ENCODE peak calls at places on chromosome 22, in four cellular contexts. O, S, A and B are unnamed samples.

GRCh38 chr22:48257690-48258065 is 1495.2 kb downstream of the TBC1D22A start:
- DNase-seq in O (no peak), S (no peak), A (peak; percentile 21), B (no peak)

GRCh38 chr22:33188316-33188715 is 130.1 kb upstream of the SYN3 start:
- DNase-seq in O (no peak), S (no peak), A (no peak), B (no peak)

GRCh38 chr22:39176067-39176621 is 23.7 kb upstream of the CBX7 start:
- DNase-seq in O (no peak), S (no peak), A (peak; percentile 78), B (no peak)

GRCh38 chr22:38240734-38241252 is 32.0 kb downstream of the TMEM184B start:
- DNase-seq in O (no peak), S (no peak), A (no peak), B (no peak)

GRCh38 chr22:50148991-50149721 is 21.4 kb upstream of the PANX2 start:
- DNase-seq in O (peak; percentile 92), S (peak; percentile 69), A (no peak), B (peak; percentile 61)

GRCh38 chr22:32561163-32561562 is 86.6 kb downstream of the FBXO7 start:
- DNase-seq in O (no peak), S (no peak), A (no peak), B (no peak)

GRCh38 chr22:31491218-31491962 is 1.7 kb upstream of the EIF4ENIF1 start:
- DNase-seq in O (no peak), S (no peak), A (no peak), B (no peak)

GRCh38 chr22:49589301-49589700 is 238.4 kb downstream of the BRD1 start:
- DNase-seq in O (no peak), S (no peak), A (no peak), B (no peak)

GRCh38 chr22:37549704-37550059 is 10.6 kb upstream of the CDC42EP1 start:
- DNase-seq in O (no peak), S (no peak), A (peak; percentile 70), B (no peak)

GRCh38 chr22:17120281-17120680 is 879 bp downstream of the TMEM121B start:
- DNase-seq in O (peak; percentile 88), S (no peak), A (no peak), B (peak; percentile 55)

GRCh38 chr22:50221410-50222300 is 20.8 kb downstream of the SELENOO start:
- DNase-seq in O (no peak), S (peak; percentile 28), A (no peak), B (no peak)

GRCh38 chr22:42022162-42022847 is 23.7 kb downstream of the WBP2NL start:
- DNase-seq in O (no peak), S (no peak), A (no peak), B (no peak)

GRCh38 chr22:30408388-30409101 is 11.7 kb downstream of the SEC14L2 start:
- DNase-seq in O (no peak), S (no peak), A (no peak), B (no peak)

GRCh38 chr22:33544707-33545106 is 375.6 kb downstream of the LARGE1 start:
- DNase-seq in O (no peak), S (no peak), A (no peak), B (no peak)

GRCh38 chr22:20853236-20853660 is 5.4 kb downstream of the PI4KA start:
- DNase-seq in O (no peak), S (no peak), A (no peak), B (no peak)
- H3K27ac ChIP-seq in O (no peak overlapping the region), S (no peak overlapping the region), A (no peak overlapping the region), B (peak overlapping the region; percentile 22)

GRCh38 chr22:44737414-44738346 is 14.7 kb upstream of the ARHGAP8 start:
- DNase-seq in O (peak; percentile 55), S (no peak), A (no peak), B (no peak)
- H3K27ac ChIP-seq in O (no peak overlapping the region), S (no peak overlapping the region), A (no peak overlapping the region), B (no peak overlapping the region)

DNA sequence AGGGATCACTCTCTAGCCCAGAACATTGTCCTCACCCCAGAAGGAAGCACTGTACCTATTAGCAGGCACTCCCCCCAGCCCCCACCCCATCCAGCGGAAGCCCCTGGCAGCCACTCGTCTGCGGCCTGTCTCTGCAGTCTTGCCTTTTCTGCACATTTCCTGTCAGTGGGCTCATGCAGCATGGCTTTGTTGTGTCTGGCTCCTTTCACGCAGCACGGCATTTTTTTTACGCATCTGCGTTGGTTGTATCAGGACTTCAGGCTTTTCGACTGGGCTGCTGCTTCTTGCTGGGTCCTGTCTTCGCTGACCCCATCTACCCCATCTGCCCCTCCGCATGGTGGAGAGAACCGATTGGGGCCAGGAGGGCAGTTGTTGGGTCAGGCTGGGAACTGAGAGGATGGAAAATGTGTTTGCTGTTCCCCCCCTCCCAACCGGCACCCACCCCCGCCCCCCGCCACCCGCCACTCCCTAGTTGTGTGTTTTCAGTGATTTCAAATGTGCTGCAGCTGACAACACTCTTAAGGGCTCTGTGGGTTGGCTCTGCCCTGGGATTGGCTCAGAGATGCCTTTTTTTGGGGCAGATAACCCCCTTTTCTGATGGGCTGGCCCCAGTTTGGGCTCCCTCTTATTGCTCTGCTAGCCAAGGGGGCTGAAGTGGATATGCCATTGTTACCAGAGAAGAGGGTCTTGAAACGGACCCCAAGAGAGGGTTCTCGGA is 110.0 kb downstream of the KIAA1671 start:
- DNase-seq in O (no peak), S (peak; percentile 91), A (no peak), B (peak; percentile 61)
- H3K27ac ChIP-seq in O (no peak overlapping the region), S (peak overlapping the region; percentile 16), A (no peak overlapping the region), B (no peak overlapping the region)

GRCh38 chr22:26606611-26607010 is 11.2 kb downstream of the CRYBB1 start:
- DNase-seq in O (no peak), S (no peak), A (no peak), B (no peak)
- H3K27ac ChIP-seq in O (no peak overlapping the region), S (no peak overlapping the region), A (no peak overlapping the region), B (no peak overlapping the region)

GRCh38 chr22:35505394-35506258 is 35.0 kb upstream of the RASD2 start:
- DNase-seq in O (no peak), S (no peak), A (no peak), B (no peak)
- H3K27ac ChIP-seq in O (no peak overlapping the region), S (no peak overlapping the region), A (no peak overlapping the region), B (no peak overlapping the region)

GRCh38 chr22:46116491-46116958 is 33.8 kb upstream of the PPARA start:
- DNase-seq in O (peak; percentile 97), S (peak; percentile 83), A (peak; percentile 96), B (peak; percentile 90)

GRCh38 chr22:46114518-46115387 is 35.6 kb upstream of the PPARA start:
- DNase-seq in O (no peak), S (no peak), A (peak; percentile 48), B (no peak)

GRCh38 chr22:46115755-46116490 is 34.4 kb upstream of the PPARA start:
- DNase-seq in O (no peak), S (no peak), A (peak; percentile 49), B (no peak)

GRCh38 chr22:46113910-46114517 is 36.3 kb upstream of the PPARA start:
- DNase-seq in O (no peak), S (no peak), A (peak; percentile 60), B (no peak)

DNA sequence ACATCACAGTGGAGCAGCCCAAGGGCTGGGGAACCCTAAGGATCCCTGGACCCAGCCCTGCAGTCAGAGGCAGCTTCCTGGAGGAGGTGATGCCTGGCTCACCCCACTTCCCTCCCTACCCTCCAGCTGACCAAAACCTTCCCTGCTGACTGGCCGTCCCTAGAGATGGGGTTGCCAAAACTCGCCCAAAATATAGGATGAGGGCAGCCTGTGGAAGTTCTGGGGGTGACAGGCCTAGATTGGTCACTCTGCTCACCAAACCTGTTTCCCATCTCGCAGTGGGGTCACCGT is 35.0 kb upstream of the PPARA start:
- DNase-seq in O (no peak), S (no peak), A (peak; percentile 46), B (no peak)
- H3K27ac ChIP-seq in O (peak overlapping the region; percentile 58), S (no peak overlapping the region), A (peak overlapping the region; percentile 100), B (no peak overlapping the region)

DNA sequence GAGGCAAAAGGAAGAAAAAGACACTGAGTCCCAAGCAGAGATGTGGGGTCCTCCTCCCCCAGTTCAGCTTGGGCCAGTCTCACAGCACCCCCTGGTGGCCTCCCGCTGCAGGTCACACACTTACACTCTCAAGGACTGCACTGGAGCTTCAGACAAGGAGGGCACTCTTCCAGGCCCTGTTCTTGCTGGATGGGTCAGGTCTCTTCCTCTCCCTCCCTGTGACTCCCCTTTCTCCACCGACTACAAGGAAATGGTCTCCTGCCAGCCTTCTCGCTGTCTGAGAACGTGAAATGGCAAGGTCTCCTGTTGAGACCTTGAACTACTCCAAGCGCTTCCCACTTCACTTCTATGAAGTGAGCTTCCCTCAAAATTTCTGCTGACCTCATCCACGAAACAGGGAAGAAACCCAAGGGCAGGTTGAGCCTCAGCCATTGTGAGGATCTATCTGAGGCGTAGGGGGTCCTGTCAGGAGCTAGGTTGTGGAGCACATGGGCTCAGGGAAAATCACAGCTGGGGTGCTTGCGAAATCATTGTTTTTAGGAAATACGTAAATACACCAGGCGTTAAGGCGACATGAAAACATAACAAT is 11.2 kb upstream of the IGLL1 start:
- DNase-seq in O (no peak), S (no peak), A (no peak), B (peak; percentile 33)
- H3K27ac ChIP-seq in O (no peak overlapping the region), S (no peak overlapping the region), A (no peak overlapping the region), B (no peak overlapping the region)

GRCh38 chr22:29344137-29344536 is 28.6 kb upstream of the RASL10A start:
- DNase-seq in O (peak; percentile 85), S (no peak), A (peak; percentile 80), B (no peak)

GRCh38 chr22:29341849-29342127 is 26.3 kb upstream of the RASL10A start:
- DNase-seq in O (no peak), S (no peak), A (no peak), B (no peak)

GRCh38 chr22:29342177-29342576 is 26.7 kb upstream of the RASL10A start:
- DNase-seq in O (no peak), S (no peak), A (no peak), B (no peak)

GRCh38 chr22:29342577-29343312 is 27.2 kb upstream of the RASL10A start:
- DNase-seq in O (no peak), S (no peak), A (no peak), B (no peak)

GRCh38 chr22:29343313-29343805 is 27.9 kb upstream of the RASL10A start:
- DNase-seq in O (peak; percentile 83), S (no peak), A (no peak), B (no peak)
- H3K27ac ChIP-seq in O (no peak overlapping the region), S (no peak overlapping the region), A (no peak overlapping the region), B (no peak overlapping the region)